ENCODE peak calls at places on chromosomes 16 and 17, in seven cellular contexts. R is astrocyte of the spinal cord, O is testis, K is uterus, J is fibroblast of mammary gland, Y is transverse colon, D is omental fat pad. Q is an unnamed sample.

GRCh38 chr17:39553326-39553945 is 54.3 kb downstream of the NEUROD2 start:
- DNase-seq in R (peak), O (no peak), K (no peak), J (peak), Y (no peak), D (no peak), Q (peak)

GRCh38 chr16:28923652-28924398 is 1.2 kb downstream of the RABEP2 start:
- DNase-seq in R (no peak), O (peak), K (no peak), J (no peak), Y (peak), D (no peak), Q (no peak)

GRCh38 chr17:50052822-50053653 is 2.9 kb upstream of the ITGA3 start:
- DNase-seq in R (no peak), O (peak), K (peak), J (no peak), Y (no peak), D (peak), Q (no peak)

GRCh38 chr17:38585805-38586529 is 19.8 kb downstream of the SRCIN1 start:
- DNase-seq in R (no peak), O (no peak), K (no peak), J (no peak), Y (no peak), D (no peak), Q (no peak)

GRCh38 chr17:10156579-10157488 is 41.6 kb downstream of the GAS7 start:
- DNase-seq in R (no peak), O (peak), K (no peak), J (no peak), Y (peak), D (no peak), Q (no peak)

GRCh38 chr17:70119961-70120360 is 44.9 kb downstream of the KCNJ16 start:
- DNase-seq in R (no peak), O (no peak), K (no peak), J (peak), Y (no peak), D (no peak), Q (peak)

GRCh38 chr17:27762527-27763305 is 37.6 kb downstream of the NOS2 start:
- DNase-seq in R (peak), O (peak), K (no peak), J (peak), Y (no peak), D (no peak), Q (peak)

GRCh38 chr16:78249056-78249455 is 149.6 kb downstream of the WWOX start:
- DNase-seq in R (no peak), O (no peak), K (no peak), J (no peak), Y (peak), D (no peak), Q (no peak)

GRCh38 chr16:2686912-2687507 is 4.7 kb downstream of the KCTD5 start:
- DNase-seq in R (no peak), O (no peak), K (no peak), J (no peak), Y (peak), D (no peak), Q (no peak)

GRCh38 chr17:64780096-64781012 is 118.2 kb upstream of the SMURF2 start:
- DNase-seq in R (no peak), O (peak), K (no peak), J (no peak), Y (peak), D (no peak), Q (peak)

GRCh38 chr17:70314506-70314905 is 145.2 kb downstream of the KCNJ2 start:
- DNase-seq in R (no peak), O (no peak), K (no peak), J (no peak), Y (no peak), D (no peak), Q (no peak)

GRCh38 chr16:54672500-54672899 is 258.2 kb upstream of the IRX5 start:
- DNase-seq in R (no peak), O (no peak), K (no peak), J (no peak), Y (no peak), D (no peak), Q (no peak)

GRCh38 chr16:73599870-73600269 is 551.9 kb upstream of the ZFHX3 start:
- DNase-seq in R (no peak), O (no peak), K (no peak), J (no peak), Y (no peak), D (no peak), Q (no peak)

GRCh38 chr17:4334776-4335175 is 31.7 kb downstream of the UBE2G1 start:
- DNase-seq in R (no peak), O (no peak), K (no peak), J (no peak), Y (no peak), D (no peak), Q (no peak)

GRCh38 chr16:3135120-3135715 is 389 bp downstream of the ZNF213 start:
- DNase-seq in R (peak), O (no peak), K (no peak), J (no peak), Y (no peak), D (no peak), Q (no peak)

GRCh38 chr17:18904482-18904881 is 46.6 kb downstream of the PRPSAP2 start:
- DNase-seq in R (no peak), O (no peak), K (no peak), J (no peak), Y (no peak), D (no peak), Q (no peak)

GRCh38 chr17:82611140-82612058 is 36.8 kb downstream of the WDR45B start:
- DNase-seq in R (no peak), O (no peak), K (peak), J (peak), Y (no peak), D (no peak), Q (peak)

GRCh38 chr17:69878661-69879060 is 196.4 kb upstream of the KCNJ16 start:
- DNase-seq in R (no peak), O (no peak), K (no peak), J (no peak), Y (no peak), D (no peak), Q (peak)

GRCh38 chr17:2238432-2239169 is 65.0 kb downstream of the SMG6 start:
- DNase-seq in R (no peak), O (no peak), K (peak), J (no peak), Y (peak), D (no peak), Q (no peak)

GRCh38 chr16:67561501-67561823 is 864 bp upstream of the CTCF start:
- DNase-seq in R (no peak), O (no peak), K (peak), J (no peak), Y (no peak), D (no peak), Q (no peak)

GRCh38 chr16:67563708-67564468 is 1.6 kb downstream of the CTCF start:
- DNase-seq in R (peak), O (no peak), K (peak), J (peak), Y (peak), D (no peak), Q (peak)

GRCh38 chr16:67561824-67562525 is 351 bp upstream of the CTCF start:
- DNase-seq in R (peak), O (peak), K (peak), J (peak), Y (peak), D (peak), Q (peak)

GRCh38 chr16:67562526-67562917 is at the start of gene CTCF:
- DNase-seq in R (peak), O (peak), K (peak), J (peak), Y (peak), D (no peak), Q (peak)

DNA sequence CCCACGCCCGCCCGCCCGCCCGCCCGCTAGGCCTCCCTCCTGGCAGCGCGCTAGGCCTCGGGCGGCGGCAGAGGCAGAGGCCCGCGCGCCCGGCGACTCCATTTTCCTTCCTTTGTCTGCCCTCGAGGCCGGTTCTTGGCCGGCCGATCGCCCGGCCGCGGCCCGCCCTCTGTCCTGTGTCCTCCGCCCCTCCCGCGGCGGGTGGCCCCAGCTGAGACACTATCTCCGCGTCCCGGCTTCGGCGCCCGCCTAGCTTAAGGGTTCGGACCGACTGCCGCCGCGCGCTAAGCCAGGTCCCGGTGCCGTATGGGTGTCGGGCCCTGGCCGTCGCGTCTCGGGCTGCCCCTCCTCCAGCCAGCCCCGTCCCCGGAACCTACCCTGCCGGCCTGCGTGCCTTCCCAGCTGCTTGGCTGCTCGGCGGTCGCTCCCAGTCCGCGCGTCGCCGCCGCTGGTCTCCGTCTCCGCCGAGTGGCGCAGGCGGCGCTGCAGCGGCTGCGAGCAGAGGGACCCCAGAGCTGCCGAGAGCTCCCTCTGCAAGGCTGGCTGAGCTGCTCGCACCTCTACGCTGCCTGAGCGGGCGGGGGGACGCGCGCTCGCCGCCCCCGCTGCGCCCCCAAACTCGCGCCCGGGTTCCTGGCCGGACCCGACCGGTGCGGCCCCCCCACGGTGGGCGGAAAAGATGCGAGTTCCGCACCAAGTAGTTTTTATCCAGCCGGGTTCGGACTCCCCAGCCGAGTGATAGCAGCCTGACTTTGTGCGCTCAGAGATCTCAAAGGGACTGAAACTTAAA is 787 bp downstream of the CTCF start:
- DNase-seq in R (peak), O (peak), K (peak), J (no peak), Y (peak), D (no peak), Q (peak)
- TF ChIP-seq CTCF in R (peak), O (no peak), K (peak), J (no peak), Y (peak), D (no peak), Q (peak)

GRCh38 chr16:83418565-83418964 is 389.2 kb upstream of the HSBP1 start:
- DNase-seq in R (no peak), O (no peak), K (no peak), J (no peak), Y (no peak), D (no peak), Q (no peak)
- TF ChIP-seq CTCF in R (no peak), O (peak), K (no peak), J (no peak), Y (no peak), D (no peak), Q (no peak)

GRCh38 chr16:82631701-82632685 is 5.2 kb downstream of the CDH13 start:
- DNase-seq in R (no peak), O (no peak), K (no peak), J (peak), Y (no peak), D (no peak), Q (no peak)
- TF ChIP-seq CTCF in R (peak), O (no peak), K (peak), J (peak), Y (no peak), D (no peak), Q (peak)

GRCh38 chr17:60639019-60639330 is 38.7 kb upstream of the BCAS3 start:
- DNase-seq in R (no peak), O (no peak), K (no peak), J (no peak), Y (no peak), D (no peak), Q (no peak)

GRCh38 chr17:60641126-60641525 is 36.5 kb upstream of the BCAS3 start:
- DNase-seq in R (no peak), O (no peak), K (no peak), J (peak), Y (no peak), D (no peak), Q (peak)

GRCh38 chr17:60640503-60640902 is 37.1 kb upstream of the BCAS3 start:
- DNase-seq in R (no peak), O (no peak), K (no peak), J (peak), Y (no peak), D (no peak), Q (peak)

GRCh38 chr17:60637683-60638082 is 37.7 kb downstream of the PPM1D start:
- DNase-seq in R (no peak), O (no peak), K (no peak), J (no peak), Y (no peak), D (no peak), Q (no peak)

GRCh38 chr17:60641810-60642220 is 35.8 kb upstream of the BCAS3 start:
- DNase-seq in R (peak), O (peak), K (peak), J (peak), Y (peak), D (no peak), Q (peak)
- TF ChIP-seq CTCF in R (peak), O (peak), K (peak), J (peak), Y (peak), D (no peak), Q (peak)

GRCh38 chr16:10979717-10980601 is 35.6 kb downstream of the CLEC16A start:
- DNase-seq in R (peak), O (peak), K (peak), J (no peak), Y (peak), D (no peak), Q (no peak)

GRCh38 chr16:10983175-10983558 is 38.8 kb downstream of the CLEC16A start:
- DNase-seq in R (no peak), O (no peak), K (no peak), J (no peak), Y (peak), D (no peak), Q (no peak)

GRCh38 chr16:10980811-10981210 is 36.4 kb downstream of the CLEC16A start:
- DNase-seq in R (no peak), O (no peak), K (no peak), J (no peak), Y (no peak), D (no peak), Q (no peak)

GRCh38 chr16:10982430-10983174 is 38.2 kb downstream of the CLEC16A start:
- DNase-seq in R (no peak), O (peak), K (no peak), J (peak), Y (no peak), D (no peak), Q (no peak)

GRCh38 chr16:10981697-10982216 is 37.4 kb downstream of the CLEC16A start:
- DNase-seq in R (no peak), O (no peak), K (no peak), J (no peak), Y (no peak), D (no peak), Q (no peak)
- TF ChIP-seq CTCF in R (peak), O (peak), K (no peak), J (peak), Y (no peak), D (no peak), Q (peak)